ENCODE peak calls at places on chromosomes 2 and 18, in seven cellular contexts. One of them, this sample, is unnamed.

GRCh38 chr2:106570316-106570715 is 83.2 kb downstream of the CD8B2 start:
- DNase-seq in neural progenitor cell: no peak
- DNase-seq in HFFc6: no peak
- DNase-seq in epithelial cell of esophagus: no peak
- DNase-seq in GM13977: no peak
- DNase-seq in fibroblast of mammary gland: no peak
- DNase-seq in RWPE1: no peak
- DNase-seq in this sample: no peak

GRCh38 chr18:61531182-61531581 is 198.0 kb downstream of the CDH20 start:
- DNase-seq in neural progenitor cell: no peak
- DNase-seq in HFFc6: no peak
- DNase-seq in epithelial cell of esophagus: no peak
- DNase-seq in GM13977: no peak
- DNase-seq in fibroblast of mammary gland: no peak
- DNase-seq in RWPE1: no peak
- DNase-seq in this sample: no peak

GRCh38 chr18:45276878-45277277 is 338.4 kb upstream of the SLC14A2 start:
- DNase-seq in neural progenitor cell: no peak
- DNase-seq in HFFc6: no peak
- DNase-seq in epithelial cell of esophagus: no peak
- DNase-seq in GM13977: no peak
- DNase-seq in fibroblast of mammary gland: no peak
- DNase-seq in RWPE1: no peak
- DNase-seq in this sample: no peak

GRCh38 chr2:66790651-66791181 is 355.8 kb downstream of the MEIS1 start:
- DNase-seq in neural progenitor cell: no peak
- DNase-seq in HFFc6: peak; percentile 37
- DNase-seq in epithelial cell of esophagus: peak; percentile 81
- DNase-seq in GM13977: no peak
- DNase-seq in fibroblast of mammary gland: peak; percentile 70
- DNase-seq in RWPE1: no peak
- DNase-seq in this sample: peak; percentile 36

GRCh38 chr2:205170399-205170798 is 511.9 kb upstream of the NRP2 start:
- DNase-seq in neural progenitor cell: no peak
- DNase-seq in HFFc6: no peak
- DNase-seq in epithelial cell of esophagus: no peak
- DNase-seq in GM13977: no peak
- DNase-seq in fibroblast of mammary gland: no peak
- DNase-seq in RWPE1: no peak
- DNase-seq in this sample: no peak

GRCh38 chr18:56461151-56461550 is 177.2 kb downstream of the TXNL1 start:
- DNase-seq in neural progenitor cell: no peak
- DNase-seq in HFFc6: no peak
- DNase-seq in epithelial cell of esophagus: peak; percentile 70
- DNase-seq in GM13977: no peak
- DNase-seq in fibroblast of mammary gland: no peak
- DNase-seq in RWPE1: no peak
- DNase-seq in this sample: no peak

GRCh38 chr2:61262699-61263098 is 100.7 kb downstream of the C2orf74 start:
- DNase-seq in neural progenitor cell: no peak
- DNase-seq in HFFc6: peak; percentile 81
- DNase-seq in epithelial cell of esophagus: no peak
- DNase-seq in GM13977: no peak
- DNase-seq in fibroblast of mammary gland: no peak
- DNase-seq in RWPE1: no peak
- DNase-seq in this sample: peak; percentile 64

GRCh38 chr2:119389615-119390306 is 23.0 kb downstream of the DBI start:
- DNase-seq in neural progenitor cell: no peak
- DNase-seq in HFFc6: peak; percentile 16
- DNase-seq in epithelial cell of esophagus: peak; percentile 86
- DNase-seq in GM13977: no peak
- DNase-seq in fibroblast of mammary gland: peak; percentile 84
- DNase-seq in RWPE1: no peak
- DNase-seq in this sample: peak; percentile 69

GRCh38 chr2:58135861-58136260 is 89.3 kb downstream of the VRK2 start:
- DNase-seq in neural progenitor cell: no peak
- DNase-seq in HFFc6: no peak
- DNase-seq in epithelial cell of esophagus: no peak
- DNase-seq in GM13977: no peak
- DNase-seq in fibroblast of mammary gland: no peak
- DNase-seq in RWPE1: no peak
- DNase-seq in this sample: no peak

GRCh38 chr2:56014075-56014730 is 90.6 kb upstream of the EFEMP1 start:
- DNase-seq in neural progenitor cell: peak; percentile 55
- DNase-seq in HFFc6: no peak
- DNase-seq in epithelial cell of esophagus: no peak
- DNase-seq in GM13977: no peak
- DNase-seq in fibroblast of mammary gland: no peak
- DNase-seq in RWPE1: no peak
- DNase-seq in this sample: no peak

GRCh38 chr2:11910971-11911370 is 164.5 kb downstream of the LPIN1 start:
- DNase-seq in neural progenitor cell: no peak
- DNase-seq in HFFc6: no peak
- DNase-seq in epithelial cell of esophagus: no peak
- DNase-seq in GM13977: peak; percentile 28
- DNase-seq in fibroblast of mammary gland: no peak
- DNase-seq in RWPE1: no peak
- DNase-seq in this sample: no peak

GRCh38 chr2:24382363-24383021 is 22.2 kb upstream of the ITSN2 start:
- DNase-seq in neural progenitor cell: peak; percentile 76
- DNase-seq in HFFc6: peak; percentile 50
- DNase-seq in epithelial cell of esophagus: peak; percentile 68
- DNase-seq in GM13977: peak; percentile 72
- DNase-seq in fibroblast of mammary gland: peak; percentile 71
- DNase-seq in RWPE1: peak; percentile 67
- DNase-seq in this sample: peak; percentile 42

GRCh38 chr2:197237720-197238370 is 72.7 kb downstream of the ANKRD44 start:
- DNase-seq in neural progenitor cell: no peak
- DNase-seq in HFFc6: no peak
- DNase-seq in epithelial cell of esophagus: no peak
- DNase-seq in GM13977: no peak
- DNase-seq in fibroblast of mammary gland: no peak
- DNase-seq in RWPE1: no peak
- DNase-seq in this sample: no peak

GRCh38 chr2:7915302-7916200 is 766.3 kb upstream of the ID2 start:
- DNase-seq in neural progenitor cell: no peak
- DNase-seq in HFFc6: no peak
- DNase-seq in epithelial cell of esophagus: no peak
- DNase-seq in GM13977: no peak
- DNase-seq in fibroblast of mammary gland: peak; percentile 62
- DNase-seq in RWPE1: no peak
- DNase-seq in this sample: no peak

GRCh38 chr18:56202567-56203136 is 435.7 kb downstream of the TXNL1 start:
- DNase-seq in neural progenitor cell: no peak
- DNase-seq in HFFc6: no peak
- DNase-seq in epithelial cell of esophagus: no peak
- DNase-seq in GM13977: no peak
- DNase-seq in fibroblast of mammary gland: peak; percentile 10
- DNase-seq in RWPE1: no peak
- DNase-seq in this sample: no peak

GRCh38 chr2:60796573-60797509 is 40.8 kb downstream of the PAPOLG start:
- DNase-seq in neural progenitor cell: no peak
- DNase-seq in HFFc6: no peak
- DNase-seq in epithelial cell of esophagus: no peak
- DNase-seq in GM13977: no peak
- DNase-seq in fibroblast of mammary gland: no peak
- DNase-seq in RWPE1: no peak
- DNase-seq in this sample: no peak

GRCh38 chr2:99974966-99975365 is 167.4 kb downstream of the AFF3 start:
- DNase-seq in neural progenitor cell: no peak
- DNase-seq in HFFc6: no peak
- DNase-seq in epithelial cell of esophagus: no peak
- DNase-seq in GM13977: no peak
- DNase-seq in fibroblast of mammary gland: peak; percentile 64
- DNase-seq in RWPE1: no peak
- DNase-seq in this sample: peak; percentile 24

GRCh38 chr2:172323256-172323655 is 104.1 kb upstream of the ITGA6 start:
- DNase-seq in neural progenitor cell: no peak
- DNase-seq in HFFc6: peak; percentile 58
- DNase-seq in epithelial cell of esophagus: peak; percentile 87
- DNase-seq in GM13977: no peak
- DNase-seq in fibroblast of mammary gland: no peak
- DNase-seq in RWPE1: peak; percentile 45
- DNase-seq in this sample: peak; percentile 50

GRCh38 chr2:31529256-31529655 is 51.5 kb downstream of the SRD5A2 start:
- DNase-seq in neural progenitor cell: no peak
- DNase-seq in HFFc6: no peak
- DNase-seq in epithelial cell of esophagus: no peak
- DNase-seq in GM13977: no peak
- DNase-seq in fibroblast of mammary gland: no peak
- DNase-seq in RWPE1: no peak
- DNase-seq in this sample: no peak

GRCh38 chr2:207189040-207189439 is 23.3 kb upstream of the KLF7 start:
- DNase-seq in neural progenitor cell: no peak
- DNase-seq in HFFc6: no peak
- DNase-seq in epithelial cell of esophagus: no peak
- DNase-seq in GM13977: no peak
- DNase-seq in fibroblast of mammary gland: peak; percentile 72
- DNase-seq in RWPE1: no peak
- DNase-seq in this sample: no peak

GRCh38 chr2:123359636-123360035 is 665.5 kb upstream of the CNTNAP5 start:
- DNase-seq in neural progenitor cell: no peak
- DNase-seq in HFFc6: no peak
- DNase-seq in epithelial cell of esophagus: peak; percentile 18
- DNase-seq in GM13977: no peak
- DNase-seq in fibroblast of mammary gland: no peak
- DNase-seq in RWPE1: peak; percentile 3
- DNase-seq in this sample: peak; percentile 32

GRCh38 chr2:150046211-150046610 is 441.3 kb downstream of the RND3 start:
- DNase-seq in neural progenitor cell: no peak
- DNase-seq in HFFc6: peak; percentile 9
- DNase-seq in epithelial cell of esophagus: peak; percentile 70
- DNase-seq in GM13977: no peak
- DNase-seq in fibroblast of mammary gland: no peak
- DNase-seq in RWPE1: no peak
- DNase-seq in this sample: no peak

DNA sequence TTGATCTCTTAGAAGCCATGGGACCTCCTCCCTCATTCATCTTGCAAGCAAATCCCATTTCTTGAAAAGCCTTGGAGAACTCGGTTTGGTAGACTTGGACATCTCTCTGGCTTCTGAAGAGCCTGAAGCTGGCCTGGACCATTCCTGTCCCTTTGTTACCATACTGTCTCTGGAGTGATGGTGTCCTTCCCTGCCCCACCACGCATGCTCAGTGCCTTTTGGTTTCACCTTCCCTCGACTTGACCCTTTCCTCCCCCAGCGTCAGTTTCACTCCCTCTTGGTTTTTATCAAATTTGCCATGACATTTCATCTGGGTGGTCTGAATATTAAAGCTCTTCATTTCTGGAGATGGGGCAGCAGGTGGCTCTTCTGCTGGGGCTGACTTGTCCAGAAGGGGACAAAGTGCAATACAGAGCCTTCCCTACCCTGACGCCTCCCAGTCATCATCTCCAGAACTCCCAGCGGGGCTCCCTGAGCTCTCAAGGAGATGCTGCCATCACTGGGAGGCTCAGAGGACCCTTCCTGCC is 20.0 kb downstream of the FOSL2 start:
- DNase-seq in neural progenitor cell: no peak
- DNase-seq in HFFc6: no peak
- DNase-seq in epithelial cell of esophagus: no peak
- DNase-seq in GM13977: no peak
- DNase-seq in fibroblast of mammary gland: no peak
- DNase-seq in RWPE1: no peak
- DNase-seq in this sample: no peak
- TF ChIP-seq CTCF in neural progenitor cell: no peak
- TF ChIP-seq CTCF in HFFc6: no peak
- TF ChIP-seq CTCF in epithelial cell of esophagus: no peak
- TF ChIP-seq CTCF in GM13977: no peak
- TF ChIP-seq CTCF in fibroblast of mammary gland: no peak
- TF ChIP-seq CTCF in RWPE1: no peak
- TF ChIP-seq CTCF in this sample: no peak

GRCh38 chr2:219758907-219759680 is 131.7 kb downstream of the SLC4A3 start:
- DNase-seq in neural progenitor cell: no peak
- DNase-seq in HFFc6: no peak
- DNase-seq in epithelial cell of esophagus: no peak
- DNase-seq in GM13977: no peak
- DNase-seq in fibroblast of mammary gland: no peak
- DNase-seq in RWPE1: no peak
- DNase-seq in this sample: no peak
- TF ChIP-seq CTCF in neural progenitor cell: no peak
- TF ChIP-seq CTCF in HFFc6: no peak
- TF ChIP-seq CTCF in epithelial cell of esophagus: no peak
- TF ChIP-seq CTCF in GM13977: no peak
- TF ChIP-seq CTCF in fibroblast of mammary gland: no peak
- TF ChIP-seq CTCF in RWPE1: no peak
- TF ChIP-seq CTCF in this sample: no peak

GRCh38 chr2:75574106-75574505 is 13.4 kb upstream of the EVA1A start:
- DNase-seq in neural progenitor cell: no peak
- DNase-seq in HFFc6: no peak
- DNase-seq in epithelial cell of esophagus: peak; percentile 34
- DNase-seq in GM13977: no peak
- DNase-seq in fibroblast of mammary gland: no peak
- DNase-seq in RWPE1: no peak
- DNase-seq in this sample: peak; percentile 32
- TF ChIP-seq CTCF in neural progenitor cell: no peak
- TF ChIP-seq CTCF in HFFc6: no peak
- TF ChIP-seq CTCF in epithelial cell of esophagus: no peak
- TF ChIP-seq CTCF in GM13977: no peak
- TF ChIP-seq CTCF in fibroblast of mammary gland: peak; percentile 28
- TF ChIP-seq CTCF in RWPE1: no peak
- TF ChIP-seq CTCF in this sample: peak; percentile 38

DNA sequence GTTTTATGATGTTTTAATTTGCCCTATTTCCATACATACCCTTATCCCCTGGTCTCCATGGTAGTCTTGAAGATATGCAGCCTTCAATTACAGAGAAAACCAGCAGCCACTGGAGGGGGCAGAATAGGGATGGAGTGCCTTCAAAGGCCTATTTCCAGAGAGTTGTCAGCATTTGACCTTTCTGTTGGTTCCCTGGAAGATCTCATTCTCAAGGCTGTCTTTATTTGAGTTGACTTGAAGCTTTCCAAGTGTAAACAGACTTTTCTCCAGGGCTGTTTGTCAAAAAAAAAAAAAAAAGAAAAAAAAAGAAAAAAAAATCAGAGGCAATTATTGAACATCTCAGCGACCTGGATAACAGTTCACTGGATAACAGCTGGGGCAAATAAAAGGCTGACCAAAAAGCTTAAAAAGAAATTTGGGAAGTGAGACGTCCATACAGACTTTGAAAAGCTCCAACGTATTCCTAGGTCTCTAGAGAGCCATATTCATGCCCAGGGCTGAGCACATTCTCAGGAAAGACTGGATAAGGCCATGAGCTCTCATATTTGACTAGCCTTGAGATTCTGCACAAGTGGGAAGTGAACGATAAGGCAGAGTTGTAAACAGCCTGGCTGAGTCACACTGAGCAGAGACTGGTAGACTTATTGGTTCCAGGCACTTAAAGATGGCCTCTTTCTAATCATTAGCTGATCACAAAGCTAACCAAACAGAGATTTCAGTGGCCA is 126.6 kb downstream of the VAPA start:
- DNase-seq in neural progenitor cell: no peak
- DNase-seq in HFFc6: no peak
- DNase-seq in epithelial cell of esophagus: no peak
- DNase-seq in GM13977: no peak
- DNase-seq in fibroblast of mammary gland: peak; percentile 81
- DNase-seq in RWPE1: no peak
- DNase-seq in this sample: no peak
- TF ChIP-seq CTCF in neural progenitor cell: no peak
- TF ChIP-seq CTCF in HFFc6: no peak
- TF ChIP-seq CTCF in epithelial cell of esophagus: no peak
- TF ChIP-seq CTCF in GM13977: no peak
- TF ChIP-seq CTCF in fibroblast of mammary gland: no peak
- TF ChIP-seq CTCF in RWPE1: no peak
- TF ChIP-seq CTCF in this sample: no peak